ENCODE peak calls at places on chromosomes 16 and 17, in eight cellular contexts. One of them, this sample, is unnamed.

GRCh38 chr17:50872710-50873424 is 6.7 kb upstream of the TOB1 start:
- DNase-seq in CD8-positive, alpha-beta T cell: no peak
- DNase-seq in sigmoid colon: peak
- DNase-seq in AG10803: peak
- DNase-seq in tibial artery: peak
- DNase-seq in omental fat pad: no peak
- DNase-seq in uterus: no peak
- DNase-seq in HFFc6: peak
- DNase-seq in this sample: peak

GRCh38 chr17:17781591-17782424 is 55.0 kb downstream of the SREBF1 start:
- DNase-seq in CD8-positive, alpha-beta T cell: no peak
- DNase-seq in sigmoid colon: peak
- DNase-seq in AG10803: peak
- DNase-seq in tibial artery: peak
- DNase-seq in omental fat pad: no peak
- DNase-seq in uterus: peak
- DNase-seq in HFFc6: peak
- DNase-seq in this sample: no peak

GRCh38 chr17:21542991-21543390 is 149.3 kb upstream of the KCNJ18 start:
- DNase-seq in CD8-positive, alpha-beta T cell: no peak
- DNase-seq in sigmoid colon: no peak
- DNase-seq in AG10803: no peak
- DNase-seq in tibial artery: peak
- DNase-seq in omental fat pad: no peak
- DNase-seq in uterus: no peak
- DNase-seq in HFFc6: no peak
- DNase-seq in this sample: no peak

GRCh38 chr16:78957328-78958100 is 643.0 kb downstream of the MAF start:
- DNase-seq in CD8-positive, alpha-beta T cell: no peak
- DNase-seq in sigmoid colon: no peak
- DNase-seq in AG10803: no peak
- DNase-seq in tibial artery: no peak
- DNase-seq in omental fat pad: no peak
- DNase-seq in uterus: no peak
- DNase-seq in HFFc6: no peak
- DNase-seq in this sample: peak

GRCh38 chr16:65509172-65509571 is 387.3 kb upstream of the CDH11 start:
- DNase-seq in CD8-positive, alpha-beta T cell: no peak
- DNase-seq in sigmoid colon: no peak
- DNase-seq in AG10803: peak
- DNase-seq in tibial artery: no peak
- DNase-seq in omental fat pad: no peak
- DNase-seq in uterus: no peak
- DNase-seq in HFFc6: no peak
- DNase-seq in this sample: peak

GRCh38 chr16:77220427-77220826 is 21.2 kb downstream of the SYCE1L start:
- DNase-seq in CD8-positive, alpha-beta T cell: no peak
- DNase-seq in sigmoid colon: no peak
- DNase-seq in AG10803: no peak
- DNase-seq in tibial artery: no peak
- DNase-seq in omental fat pad: no peak
- DNase-seq in uterus: no peak
- DNase-seq in HFFc6: no peak
- DNase-seq in this sample: no peak

GRCh38 chr17:30780343-30780742 is 44.1 kb downstream of the CRLF3 start:
- DNase-seq in CD8-positive, alpha-beta T cell: no peak
- DNase-seq in sigmoid colon: no peak
- DNase-seq in AG10803: no peak
- DNase-seq in tibial artery: no peak
- DNase-seq in omental fat pad: no peak
- DNase-seq in uterus: no peak
- DNase-seq in HFFc6: no peak
- DNase-seq in this sample: no peak

GRCh38 chr17:19726615-19727376 is 10.4 kb upstream of the SLC47A2 start:
- DNase-seq in CD8-positive, alpha-beta T cell: no peak
- DNase-seq in sigmoid colon: no peak
- DNase-seq in AG10803: peak
- DNase-seq in tibial artery: no peak
- DNase-seq in omental fat pad: no peak
- DNase-seq in uterus: no peak
- DNase-seq in HFFc6: no peak
- DNase-seq in this sample: no peak

GRCh38 chr17:15194859-15195277 is 70.3 kb downstream of the PMP22 start:
- DNase-seq in CD8-positive, alpha-beta T cell: no peak
- DNase-seq in sigmoid colon: no peak
- DNase-seq in AG10803: peak
- DNase-seq in tibial artery: no peak
- DNase-seq in omental fat pad: no peak
- DNase-seq in uterus: no peak
- DNase-seq in HFFc6: peak
- DNase-seq in this sample: no peak

GRCh38 chr16:17470002-17470870 is 524 bp downstream of the XYLT1 start:
- DNase-seq in CD8-positive, alpha-beta T cell: no peak
- DNase-seq in sigmoid colon: no peak
- DNase-seq in AG10803: no peak
- DNase-seq in tibial artery: peak
- DNase-seq in omental fat pad: no peak
- DNase-seq in uterus: peak
- DNase-seq in HFFc6: no peak
- DNase-seq in this sample: no peak

GRCh38 chr17:48960834-48961515 is 7.4 kb downstream of the GIP start:
- DNase-seq in CD8-positive, alpha-beta T cell: no peak
- DNase-seq in sigmoid colon: no peak
- DNase-seq in AG10803: no peak
- DNase-seq in tibial artery: no peak
- DNase-seq in omental fat pad: no peak
- DNase-seq in uterus: no peak
- DNase-seq in HFFc6: no peak
- DNase-seq in this sample: no peak

GRCh38 chr16:66640724-66641314 is 36.3 kb downstream of the CMTM3 start:
- DNase-seq in CD8-positive, alpha-beta T cell: no peak
- DNase-seq in sigmoid colon: no peak
- DNase-seq in AG10803: no peak
- DNase-seq in tibial artery: no peak
- DNase-seq in omental fat pad: no peak
- DNase-seq in uterus: no peak
- DNase-seq in HFFc6: no peak
- DNase-seq in this sample: no peak

GRCh38 chr17:64054304-64054703 is 33.9 kb upstream of the ICAM2 start:
- DNase-seq in CD8-positive, alpha-beta T cell: no peak
- DNase-seq in sigmoid colon: peak
- DNase-seq in AG10803: no peak
- DNase-seq in tibial artery: no peak
- DNase-seq in omental fat pad: no peak
- DNase-seq in uterus: no peak
- DNase-seq in HFFc6: no peak
- DNase-seq in this sample: no peak

GRCh38 chr16:75249441-75249840 is 2.0 kb downstream of the BCAR1 start:
- DNase-seq in CD8-positive, alpha-beta T cell: no peak
- DNase-seq in sigmoid colon: no peak
- DNase-seq in AG10803: no peak
- DNase-seq in tibial artery: no peak
- DNase-seq in omental fat pad: no peak
- DNase-seq in uterus: no peak
- DNase-seq in HFFc6: no peak
- DNase-seq in this sample: no peak

GRCh38 chr17:82296511-82297279 is 20.7 kb downstream of the CD7 start:
- DNase-seq in CD8-positive, alpha-beta T cell: no peak
- DNase-seq in sigmoid colon: no peak
- DNase-seq in AG10803: no peak
- DNase-seq in tibial artery: no peak
- DNase-seq in omental fat pad: no peak
- DNase-seq in uterus: peak
- DNase-seq in HFFc6: no peak
- DNase-seq in this sample: no peak

GRCh38 chr17:67511012-67511411 is 133.9 kb downstream of the PITPNC1 start:
- DNase-seq in CD8-positive, alpha-beta T cell: no peak
- DNase-seq in sigmoid colon: no peak
- DNase-seq in AG10803: no peak
- DNase-seq in tibial artery: no peak
- DNase-seq in omental fat pad: no peak
- DNase-seq in uterus: no peak
- DNase-seq in HFFc6: no peak
- DNase-seq in this sample: no peak

GRCh38 chr16:736936-737481 is 3.8 kb downstream of the CIAO3 start:
- DNase-seq in CD8-positive, alpha-beta T cell: no peak
- DNase-seq in sigmoid colon: no peak
- DNase-seq in AG10803: no peak
- DNase-seq in tibial artery: no peak
- DNase-seq in omental fat pad: no peak
- DNase-seq in uterus: no peak
- DNase-seq in HFFc6: no peak
- DNase-seq in this sample: no peak

GRCh38 chr16:16041196-16041892 is 91.9 kb downstream of the ABCC1 start:
- DNase-seq in CD8-positive, alpha-beta T cell: no peak
- DNase-seq in sigmoid colon: no peak
- DNase-seq in AG10803: no peak
- DNase-seq in tibial artery: no peak
- DNase-seq in omental fat pad: no peak
- DNase-seq in uterus: no peak
- DNase-seq in HFFc6: no peak
- DNase-seq in this sample: no peak

GRCh38 chr17:80124351-80124981 is 22.5 kb downstream of the EIF4A3 start:
- DNase-seq in CD8-positive, alpha-beta T cell: no peak
- DNase-seq in sigmoid colon: peak
- DNase-seq in AG10803: peak
- DNase-seq in tibial artery: no peak
- DNase-seq in omental fat pad: no peak
- DNase-seq in uterus: no peak
- DNase-seq in HFFc6: no peak
- DNase-seq in this sample: peak
- TF ChIP-seq CTCF in CD8-positive, alpha-beta T cell: no peak
- TF ChIP-seq CTCF in sigmoid colon: no peak
- TF ChIP-seq CTCF in AG10803: peak
- TF ChIP-seq CTCF in tibial artery: no peak
- TF ChIP-seq CTCF in omental fat pad: no peak
- TF ChIP-seq CTCF in uterus: no peak
- TF ChIP-seq CTCF in HFFc6: peak
- TF ChIP-seq CTCF in this sample: peak

GRCh38 chr16:2586241-2586640 is 48.4 kb downstream of the PDPK1 start:
- DNase-seq in CD8-positive, alpha-beta T cell: no peak
- DNase-seq in sigmoid colon: no peak
- DNase-seq in AG10803: no peak
- DNase-seq in tibial artery: no peak
- DNase-seq in omental fat pad: no peak
- DNase-seq in uterus: no peak
- DNase-seq in HFFc6: no peak
- DNase-seq in this sample: no peak
- TF ChIP-seq CTCF in CD8-positive, alpha-beta T cell: no peak
- TF ChIP-seq CTCF in sigmoid colon: no peak
- TF ChIP-seq CTCF in AG10803: no peak
- TF ChIP-seq CTCF in tibial artery: no peak
- TF ChIP-seq CTCF in omental fat pad: no peak
- TF ChIP-seq CTCF in uterus: no peak
- TF ChIP-seq CTCF in HFFc6: peak
- TF ChIP-seq CTCF in this sample: peak

DNA sequence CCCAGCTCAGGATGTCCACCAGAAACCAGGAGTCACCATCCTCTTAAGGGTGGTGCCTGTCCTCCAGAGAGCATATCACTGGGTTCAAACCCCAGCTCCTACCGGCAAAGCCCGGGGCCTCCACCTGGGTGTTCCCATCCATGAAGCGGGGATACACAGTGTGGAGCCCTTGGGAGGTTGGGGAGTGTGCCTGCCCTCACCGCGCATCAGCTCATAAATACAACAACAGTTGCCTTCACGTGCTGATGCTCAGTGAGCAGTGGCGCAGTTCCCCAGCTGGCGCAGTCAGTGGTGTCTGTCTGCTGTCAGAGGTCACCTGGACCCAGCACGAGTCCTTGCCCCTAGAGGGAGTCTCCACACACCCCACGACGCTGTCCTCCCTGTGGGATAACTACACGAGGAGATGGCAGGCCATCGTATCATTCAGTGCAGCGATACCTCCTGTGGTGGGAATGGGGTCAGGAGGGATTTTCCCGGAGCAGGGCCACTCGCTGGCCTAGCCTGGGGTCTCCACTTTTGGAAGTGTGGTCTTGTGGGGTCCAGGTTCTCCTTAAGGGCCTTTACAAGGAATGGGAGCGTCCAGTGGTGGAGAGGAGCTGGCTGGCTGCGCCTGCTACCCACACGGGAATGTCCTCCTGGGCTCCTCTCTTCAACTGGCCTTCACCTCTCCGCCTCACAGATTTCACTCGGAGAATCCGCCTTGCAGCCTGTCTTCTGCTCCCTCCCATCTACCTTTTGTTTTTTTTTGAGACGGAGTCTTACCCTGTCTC is 2.3 kb upstream of the ELOB start:
- DNase-seq in CD8-positive, alpha-beta T cell: no peak
- DNase-seq in sigmoid colon: peak
- DNase-seq in AG10803: no peak
- DNase-seq in tibial artery: peak
- DNase-seq in omental fat pad: peak
- DNase-seq in uterus: peak
- DNase-seq in HFFc6: no peak
- DNase-seq in this sample: no peak
- TF ChIP-seq CTCF in CD8-positive, alpha-beta T cell: no peak
- TF ChIP-seq CTCF in sigmoid colon: no peak
- TF ChIP-seq CTCF in AG10803: no peak
- TF ChIP-seq CTCF in tibial artery: no peak
- TF ChIP-seq CTCF in omental fat pad: no peak
- TF ChIP-seq CTCF in uterus: no peak
- TF ChIP-seq CTCF in HFFc6: no peak
- TF ChIP-seq CTCF in this sample: no peak

GRCh38 chr16:26546573-26546972 is 520.2 kb upstream of the C16orf82 start:
- DNase-seq in CD8-positive, alpha-beta T cell: no peak
- DNase-seq in sigmoid colon: no peak
- DNase-seq in AG10803: no peak
- DNase-seq in tibial artery: no peak
- DNase-seq in omental fat pad: no peak
- DNase-seq in uterus: no peak
- DNase-seq in HFFc6: no peak
- DNase-seq in this sample: no peak

GRCh38 chr16:26550111-26550610 is 516.6 kb upstream of the C16orf82 start:
- DNase-seq in CD8-positive, alpha-beta T cell: no peak
- DNase-seq in sigmoid colon: no peak
- DNase-seq in AG10803: no peak
- DNase-seq in tibial artery: no peak
- DNase-seq in omental fat pad: no peak
- DNase-seq in uterus: no peak
- DNase-seq in HFFc6: no peak
- DNase-seq in this sample: no peak

GRCh38 chr16:26542198-26542597 is 524.5 kb upstream of the C16orf82 start:
- DNase-seq in CD8-positive, alpha-beta T cell: no peak
- DNase-seq in sigmoid colon: no peak
- DNase-seq in AG10803: no peak
- DNase-seq in tibial artery: no peak
- DNase-seq in omental fat pad: no peak
- DNase-seq in uterus: no peak
- DNase-seq in HFFc6: no peak
- DNase-seq in this sample: no peak

DNA sequence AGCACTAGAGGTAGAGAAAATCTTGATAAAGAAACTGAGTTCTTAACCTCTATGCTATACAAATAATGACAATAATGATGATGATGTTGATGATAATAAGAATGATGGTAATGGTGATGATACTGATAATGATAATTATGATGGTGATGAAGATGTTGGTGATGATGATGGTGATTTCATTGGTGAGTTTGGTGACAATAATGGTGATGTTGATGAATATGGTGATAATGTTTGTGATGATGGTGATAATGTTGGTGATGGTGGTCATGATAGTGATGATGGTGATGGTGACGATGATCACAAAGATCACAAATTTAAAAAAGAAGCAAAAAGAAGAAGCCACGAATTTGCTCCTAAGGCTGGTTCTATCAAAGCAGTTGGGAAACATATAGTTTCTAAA is 519.0 kb upstream of the C16orf82 start:
- DNase-seq in CD8-positive, alpha-beta T cell: no peak
- DNase-seq in sigmoid colon: no peak
- DNase-seq in AG10803: no peak
- DNase-seq in tibial artery: no peak
- DNase-seq in omental fat pad: no peak
- DNase-seq in uterus: no peak
- DNase-seq in HFFc6: no peak
- DNase-seq in this sample: no peak
- TF ChIP-seq CTCF in CD8-positive, alpha-beta T cell: no peak
- TF ChIP-seq CTCF in sigmoid colon: no peak
- TF ChIP-seq CTCF in AG10803: no peak
- TF ChIP-seq CTCF in tibial artery: no peak
- TF ChIP-seq CTCF in omental fat pad: no peak
- TF ChIP-seq CTCF in uterus: no peak
- TF ChIP-seq CTCF in HFFc6: no peak
- TF ChIP-seq CTCF in this sample: no peak